ENCODE peak calls at places on chromosomes 13 and 19, in nine cellular contexts. C is stimulated activated CD4-positive, alpha-beta T cell treated with anti-CD3 and anti-CD28 coated beads, Interleukin-4, amount 100 ng/mL, for 24 hours; Q is lower lobe of right lung; R is activated CD4-positive, CD25-positive, alpha-beta regulatory T cell treated with anti-CD3 and anti-CD28 coated beads, Interleukin-2, amount 50 U/mL, for 16 hours; X is DMS79 treated with DMSO at 0.1 percent for 48 hours; S is occipital lobe; I is NCI-H1092; N is AG10803; K is skeletal muscle cell. W is an unnamed sample.

GRCh38 chr13:41985788-41986508 is 25.0 kb upstream of the VWA8 start:
- DNase-seq in C (no peak), Q (no peak), R (no peak), X (peak; percentile 62), S (no peak), I (no peak), N (peak; percentile 18), K (peak; percentile 14), W (no peak)

GRCh38 chr13:77737583-77738200 is 40.2 kb downstream of the SLAIN1 start:
- DNase-seq in C (peak; percentile 37), Q (no peak), R (no peak), X (no peak), S (no peak), I (no peak), N (no peak), K (no peak), W (no peak)

GRCh38 chr19:29667941-29668340 is 2.7 kb downstream of the PLEKHF1 start:
- DNase-seq in C (peak; percentile 54), Q (no peak), R (no peak), X (no peak), S (no peak), I (no peak), N (no peak), K (no peak), W (no peak)

GRCh38 chr13:31884556-31884955 is 145.2 kb downstream of the RXFP2 start:
- DNase-seq in C (no peak), Q (no peak), R (no peak), X (no peak), S (no peak), I (no peak), N (no peak), K (no peak), W (no peak)

GRCh38 chr19:3990815-3991117 is 5.5 kb upstream of the EEF2 start:
- DNase-seq in C (no peak), Q (no peak), R (no peak), X (no peak), S (no peak), I (no peak), N (no peak), K (no peak), W (no peak)

GRCh38 chr13:50393641-50394040 is 378.4 kb downstream of the KCNRG start:
- DNase-seq in C (no peak), Q (no peak), R (no peak), X (no peak), S (no peak), I (no peak), N (no peak), K (peak; percentile 59), W (no peak)

GRCh38 chr19:46371371-46371901 is 24.5 kb downstream of the PPP5C start:
- DNase-seq in C (no peak), Q (no peak), R (no peak), X (no peak), S (no peak), I (no peak), N (no peak), K (no peak), W (peak; percentile 21)

GRCh38 chr19:36093687-36094086 is 17.3 kb upstream of the OVOL3 start:
- DNase-seq in C (no peak), Q (no peak), R (no peak), X (no peak), S (peak; percentile 21), I (no peak), N (no peak), K (no peak), W (no peak)

GRCh38 chr19:43624933-43625332 is 5.5 kb upstream of the ZNF428 start:
- DNase-seq in C (peak; percentile 85), Q (peak; percentile 82), R (peak; percentile 71), X (no peak), S (peak; percentile 21), I (no peak), N (no peak), K (no peak), W (no peak)

GRCh38 chr19:41410655-41411054 is 13.0 kb downstream of the BCKDHA start:
- DNase-seq in C (no peak), Q (no peak), R (no peak), X (no peak), S (no peak), I (no peak), N (no peak), K (no peak), W (no peak)

GRCh38 chr19:31103228-31103627 is 246.0 kb downstream of the TSHZ3 start:
- DNase-seq in C (no peak), Q (no peak), R (no peak), X (no peak), S (no peak), I (no peak), N (no peak), K (no peak), W (no peak)

GRCh38 chr19:42140125-42140754 is 8.0 kb upstream of the POU2F2 start:
- DNase-seq in C (no peak), Q (peak; percentile 59), R (no peak), X (no peak), S (no peak), I (no peak), N (peak; percentile 60), K (peak; percentile 38), W (peak; percentile 41)

GRCh38 chr13:46354143-46355087 is 32.6 kb downstream of the RUBCNL start:
- DNase-seq in C (peak; percentile 30), Q (no peak), R (no peak), X (no peak), S (no peak), I (no peak), N (peak; percentile 96), K (peak; percentile 94), W (no peak)

GRCh38 chr13:80084086-80084676 is 256.7 kb downstream of the SPRY2 start:
- DNase-seq in C (no peak), Q (no peak), R (no peak), X (no peak), S (no peak), I (peak; percentile 5), N (peak; percentile 99), K (peak; percentile 81), W (no peak)

GRCh38 chr13:99087954-99088491 is 110.2 kb upstream of the DOCK9 start:
- DNase-seq in C (peak; percentile 21), Q (no peak), R (no peak), X (peak; percentile 98), S (no peak), I (peak; percentile 24), N (no peak), K (no peak), W (peak; percentile 19)

GRCh38 chr13:33258437-33259193 is 26.9 kb downstream of the STARD13 start:
- DNase-seq in C (no peak), Q (no peak), R (no peak), X (no peak), S (no peak), I (no peak), N (peak; percentile 90), K (no peak), W (no peak)

GRCh38 chr13:112704634-112705145 is 14.9 kb downstream of the ATP11A start:
- DNase-seq in C (no peak), Q (no peak), R (no peak), X (no peak), S (no peak), I (no peak), N (no peak), K (no peak), W (no peak)

W was measured in T47D.